ENCODE peak calls at places on chromosome 18, in six cellular contexts. U is AG08395, B is prostate gland, E is NCI-H1930, A is OCI-M1, V is ACHN. T is an unnamed sample.
A peak's percentile ranks its signal among the peaks of the same experiment; 100 is the strongest.

GRCh38 chr18:73153271-73153670 is 285.5 kb upstream of the NETO1 start:
- DNase-seq in A (no peak), E (no peak), U (no peak), B (no peak), V (no peak), T (no peak)

GRCh38 chr18:10442551-10442971 is 11.9 kb upstream of the APCDD1 start:
- DNase-seq in B (no peak), U (no peak), A (peak; percentile 55), V (no peak), E (no peak), T (no peak)

GRCh38 chr18:79825913-79826312 is 28.2 kb downstream of the KCNG2 start:
- DNase-seq in B (no peak), E (no peak), A (no peak), U (no peak), V (no peak), T (no peak)

GRCh38 chr18:23313379-23313778 is 139.7 kb upstream of the RIOK3 start:
- DNase-seq in E (no peak), A (no peak), B (no peak), U (no peak), V (no peak), T (no peak)

GRCh38 chr18:11324956-11325873 is 175.8 kb upstream of the PIEZO2 start:
- DNase-seq in B (no peak), V (peak; percentile 80), A (peak; percentile 44), E (no peak), U (peak; percentile 65), T (no peak)

GRCh38 chr18:50429207-50429948 is 54.5 kb downstream of the SKA1 start:
- DNase-seq in U (peak; percentile 29), E (peak; percentile 10), V (peak; percentile 29), A (peak; percentile 72), B (peak; percentile 13), T (peak; percentile 16)

GRCh38 chr18:62080172-62080571 is 106.7 kb downstream of the PIGN start:
- DNase-seq in U (no peak), E (no peak), V (no peak), A (no peak), B (no peak), T (no peak)

GRCh38 chr18:7329036-7329435 is 98.1 kb downstream of the LRRC30 start:
- DNase-seq in E (no peak), A (no peak), B (no peak), V (no peak), U (no peak), T (no peak)

GRCh38 chr18:26307161-26307773 is 81.0 kb downstream of the TAF4B start:
- DNase-seq in E (peak; percentile 9), A (peak; percentile 83), B (peak; percentile 42), V (peak; percentile 60), U (peak; percentile 52), T (no peak)

GRCh38 chr18:63155910-63156773 is 163.4 kb downstream of the BCL2 start:
- DNase-seq in E (no peak), A (no peak), B (no peak), U (no peak), V (no peak), T (no peak)

GRCh38 chr18:31225668-31226067 is 63.0 kb upstream of the DSC1 start:
- DNase-seq in V (peak; percentile 8), B (no peak), U (no peak), A (no peak), E (no peak), T (no peak)

GRCh38 chr18:67483237-67483636 is 33.3 kb downstream of the DSEL start:
- DNase-seq in E (no peak), B (no peak), U (no peak), A (peak; percentile 19), V (no peak), T (no peak)

GRCh38 chr18:13605901-13606300 is 120.5 kb downstream of the FAM210A start:
- DNase-seq in E (no peak), U (no peak), A (no peak), V (no peak), B (no peak), T (no peak)

GRCh38 chr18:37742436-37742835 is 176.8 kb upstream of the CELF4 start:
- DNase-seq in A (no peak), V (no peak), E (peak; percentile 14), B (no peak), U (no peak), T (no peak)

GRCh38 chr18:77897606-77898005 is 648.0 kb downstream of the GALR1 start:
- DNase-seq in V (no peak), A (no peak), B (no peak), E (no peak), U (no peak), T (no peak)

GRCh38 chr18:54964741-54965140 is 5.5 kb upstream of the CCDC68 start:
- DNase-seq in A (no peak), U (no peak), V (no peak), B (no peak), E (no peak), T (no peak)

GRCh38 chr18:31546476-31546875 is 45.2 kb upstream of the TTR start:
- DNase-seq in U (no peak), A (no peak), E (no peak), B (no peak), V (peak; percentile 7), T (no peak)

GRCh38 chr18:48007955-48008701 is 77.7 kb upstream of the SMAD2 start:
- DNase-seq in A (peak; percentile 63), U (peak; percentile 61), V (peak; percentile 63), E (peak; percentile 75), B (peak; percentile 44), T (no peak)

GRCh38 chr18:30481871-30482270 is 560.7 kb downstream of the DSC3 start:
- DNase-seq in E (no peak), A (no peak), B (no peak), V (no peak), U (no peak), T (no peak)

GRCh38 chr18:24421831-24422230 is 4.6 kb upstream of the IMPACT start:
- DNase-seq in B (no peak), E (peak; percentile 65), U (no peak), A (no peak), V (no peak), T (no peak)

GRCh38 chr18:63042351-63042750 is 277.2 kb downstream of the BCL2 start:
- DNase-seq in A (no peak), U (no peak), E (no peak), V (no peak), B (no peak), T (no peak)